ENCODE peak calls at places on chromosomes 2 and 18, in four cellular contexts. R, U, D and T are unnamed samples.
A peak's percentile ranks its signal among the peaks of the same experiment; 100 is the strongest.

GRCh38 chr2:177353084-177353483 is 39.5 kb upstream of the AGPS start:
- DNase-seq in U (no peak), D (peak; percentile 44), R (peak; percentile 36), T (peak; percentile 81)

GRCh38 chr18:55786651-55787272 is 198.8 kb upstream of the TCF4 start:
- DNase-seq in U (no peak), R (no peak), D (no peak), T (peak; percentile 82)

GRCh38 chr2:199471443-199472057 is 13.8 kb upstream of the SATB2 start:
- DNase-seq in D (no peak), R (peak; percentile 71), U (peak; percentile 58), T (peak; percentile 42)

GRCh38 chr2:121185571-121186074 is 99.4 kb downstream of the TFCP2L1 start:
- DNase-seq in D (no peak), R (no peak), U (no peak), T (peak; percentile 20)

GRCh38 chr2:178280261-178280852 is 86.0 kb downstream of the OSBPL6 start:
- DNase-seq in R (no peak), D (peak; percentile 28), U (no peak), T (peak; percentile 67)

GRCh38 chr18:55988537-55988936 is 400.5 kb upstream of the TCF4 start:
- DNase-seq in R (no peak), U (peak; percentile 40), D (no peak), T (peak; percentile 33)

GRCh38 chr2:188573453-188573852 is 281.8 kb downstream of the GULP1 start:
- DNase-seq in U (no peak), D (peak; percentile 35), R (no peak), T (no peak)

GRCh38 chr2:14114275-14114674 is 518.2 kb upstream of the LRATD1 start:
- DNase-seq in U (no peak), R (no peak), D (no peak), T (no peak)

GRCh38 chr2:240640939-240641338 is 15.7 kb downstream of the GPR35 start:
- DNase-seq in R (no peak), D (peak; percentile 4), U (no peak), T (peak; percentile 12)

GRCh38 chr2:46601328-46601963 is 122.1 kb downstream of the TMEM247 start:
- DNase-seq in R (no peak), U (no peak), D (no peak), T (no peak)

GRCh38 chr2:186995092-186995491 is 146.1 kb upstream of the ZSWIM2 start:
- DNase-seq in D (peak; percentile 42), U (no peak), R (no peak), T (peak; percentile 72)

GRCh38 chr18:11883153-11883552 is 25.0 kb downstream of the MPPE1 start:
- DNase-seq in U (no peak), R (no peak), D (no peak), T (no peak)

GRCh38 chr2:32310577-32310976 is 32.9 kb downstream of the YIPF4 start:
- DNase-seq in R (no peak), U (no peak), D (no peak), T (no peak)

GRCh38 chr2:70007151-70007550 is 45.7 kb upstream of the ASPRV1 start:
- DNase-seq in R (no peak), D (no peak), U (no peak), T (no peak)

GRCh38 chr18:30328839-30329238 is 713.7 kb downstream of the DSC3 start:
- DNase-seq in U (no peak), D (no peak), R (no peak), T (no peak)

GRCh38 chr2:174016447-174016846 is 51.3 kb upstream of the SP3 start:
- DNase-seq in R (no peak), D (no peak), U (no peak), T (no peak)

GRCh38 chr18:6575908-6576307 is 153.6 kb upstream of the ARHGAP28 start:
- DNase-seq in R (no peak), U (no peak), D (no peak), T (no peak)

GRCh38 chr2:60569680-60570111 is 16.2 kb upstream of the BCL11A start:
- DNase-seq in U (no peak), R (no peak), D (no peak), T (no peak)

GRCh38 chr2:20424300-20425290 is 22.3 kb upstream of the RHOB start:
- DNase-seq in R (peak; percentile 38), D (peak; percentile 65), U (peak; percentile 78), T (peak; percentile 86)